ENCODE peak calls at places on chromosomes 4 and X, in ten cellular contexts. L is body of pancreas; D is tibial nerve; P is HFF-Myc; K is GM12864; E is Calu3; H is nephron progenitor cell; W is pancreas; V is right lobe of liver; N is CD8-positive, alpha-beta T cell. G is an unnamed sample.

GRCh38 chr4:29002151-29002550 is 1718.0 kb upstream of the PCDH7 start:
- DNase-seq in L (no peak), D (no peak), P (no peak), K (no peak), E (no peak), H (no peak), W (no peak), V (no peak), N (no peak), G (no peak)

GRCh38 chrX:129741880-129742758 is 3.3 kb downstream of the XPNPEP2 start:
- DNase-seq in L (no peak), D (no peak), P (no peak), K (no peak), E (no peak), H (peak), W (no peak), V (no peak), N (no peak), G (no peak)

GRCh38 chr4:2768921-2769336 is 12.8 kb upstream of the TNIP2 start:
- DNase-seq in L (no peak), D (no peak), P (no peak), K (no peak), E (no peak), H (no peak), W (no peak), V (no peak), N (no peak), G (peak)

GRCh38 chr4:1293981-1294380 is 4.3 kb downstream of the MAEA start:
- DNase-seq in L (peak), D (no peak), P (no peak), K (no peak), E (no peak), H (no peak), W (peak), V (peak), N (peak), G (no peak)

GRCh38 chr4:108384544-108384943 is 215.8 kb upstream of the LEF1 start:
- DNase-seq in L (no peak), D (no peak), P (no peak), K (no peak), E (no peak), H (no peak), W (no peak), V (no peak), N (no peak), G (no peak)

GRCh38 chr4:186728631-186729271 is 5.1 kb upstream of the FAT1 start:
- DNase-seq in L (no peak), D (no peak), P (no peak), K (no peak), E (peak), H (no peak), W (no peak), V (no peak), N (no peak), G (no peak)

GRCh38 chr4:34105311-34105710 is 2139.0 kb downstream of the ARAP2 start:
- DNase-seq in L (no peak), D (no peak), P (no peak), K (no peak), E (no peak), H (no peak), W (no peak), V (no peak), N (no peak), G (no peak)

GRCh38 chr4:78556655-78557054 is 5.1 kb downstream of the ANXA3 start:
- DNase-seq in L (no peak), D (no peak), P (no peak), K (no peak), E (no peak), H (no peak), W (no peak), V (no peak), N (no peak), G (no peak)

GRCh38 chrX:314781-315595 is 3.6 kb downstream of the GTPBP6 start:
- DNase-seq in L (peak), D (no peak), P (no peak), K (no peak), E (no peak), H (no peak), W (peak), V (peak), N (no peak), G (peak)

GRCh38 chr4:124610214-124610613 is 102.3 kb downstream of the ANKRD50 start:
- DNase-seq in L (no peak), D (no peak), P (no peak), K (no peak), E (peak), H (no peak), W (no peak), V (no peak), N (no peak), G (no peak)

GRCh38 chr4:11263208-11263607 is 165.5 kb downstream of the HS3ST1 start:
- DNase-seq in L (no peak), D (no peak), P (no peak), K (no peak), E (no peak), H (no peak), W (no peak), V (no peak), N (no peak), G (no peak)

GRCh38 chr4:120895554-120895953 is 27.0 kb downstream of the PRDM5 start:
- DNase-seq in L (no peak), D (no peak), P (no peak), K (no peak), E (no peak), H (no peak), W (no peak), V (no peak), N (no peak), G (no peak)

GRCh38 chr4:4501678-4502077 is 40.2 kb downstream of the STX18 start:
- DNase-seq in L (no peak), D (no peak), P (no peak), K (no peak), E (no peak), H (no peak), W (no peak), V (no peak), N (no peak), G (no peak)

GRCh38 chrX:114065612-114066178 is 518.2 kb upstream of the HTR2C start:
- DNase-seq in L (no peak), D (no peak), P (no peak), K (no peak), E (no peak), H (no peak), W (no peak), V (no peak), N (no peak), G (no peak)

GRCh38 chrX:135625995-135626394 is 87.4 kb upstream of the CT45A1 start:
- DNase-seq in L (no peak), D (no peak), P (no peak), K (no peak), E (peak), H (no peak), W (no peak), V (no peak), N (no peak), G (no peak)

GRCh38 chr4:45036677-45037076 is 310.3 kb upstream of the GNPDA2 start:
- DNase-seq in L (no peak), D (no peak), P (no peak), K (no peak), E (no peak), H (no peak), W (no peak), V (no peak), N (no peak), G (no peak)

GRCh38 chr4:24032371-24032989 is 142.6 kb upstream of the PPARGC1A start:
- DNase-seq in L (no peak), D (no peak), P (no peak), K (no peak), E (peak), H (no peak), W (no peak), V (no peak), N (no peak), G (no peak)

GRCh38 chr4:128958194-128958593 is 135.1 kb downstream of the SCLT1 start:
- DNase-seq in L (no peak), D (no peak), P (no peak), K (no peak), E (no peak), H (no peak), W (no peak), V (no peak), N (no peak), G (no peak)

GRCh38 chr4:168631241-168632151 is 134.6 kb downstream of the PALLD start:
- DNase-seq in L (peak), D (no peak), P (no peak), K (no peak), E (peak), H (peak), W (peak), V (peak), N (no peak), G (no peak)

GRCh38 chrX:68840256-68840655 is 11.4 kb downstream of the EFNB1 start:
- DNase-seq in L (no peak), D (no peak), P (no peak), K (no peak), E (no peak), H (no peak), W (no peak), V (no peak), N (no peak), G (no peak)

GRCh38 chr4:16129336-16129735 is 45.5 kb upstream of the PROM1 start:
- DNase-seq in L (no peak), D (no peak), P (no peak), K (no peak), E (no peak), H (no peak), W (no peak), V (peak), N (no peak), G (no peak)

GRCh38 chrX:46185923-46186810 is 359.1 kb downstream of the ZNF674 start:
- DNase-seq in L (no peak), D (no peak), P (no peak), K (no peak), E (no peak), H (no peak), W (no peak), V (no peak), N (no peak), G (no peak)

DNA sequence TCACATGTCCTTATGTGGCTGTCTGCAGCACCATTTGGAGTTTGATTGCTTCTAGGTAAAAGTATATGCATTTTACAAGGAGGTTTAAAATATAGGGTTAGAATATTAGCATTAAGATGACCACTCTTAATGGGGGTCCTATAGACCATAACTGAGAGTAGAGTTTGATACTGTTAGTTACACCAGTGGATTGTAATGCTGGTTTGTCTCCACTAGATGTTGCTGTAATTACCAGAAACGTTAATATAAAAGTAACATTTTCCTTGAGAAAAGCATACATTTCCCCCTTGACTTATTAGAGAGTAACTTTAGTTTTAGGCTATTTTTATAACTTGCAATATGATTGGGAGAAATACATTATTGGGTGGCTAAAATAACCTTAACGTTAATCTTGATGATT is 93.0 kb downstream of the ZXDA start:
- DNase-seq in L (no peak), D (no peak), P (no peak), K (no peak), E (no peak), H (no peak), W (no peak), V (no peak), N (no peak), G (no peak)
- TF ChIP-seq CTCF in L (no peak), D (no peak), P (no peak), K (peak), E (no peak), H (no peak), W (peak), V (peak), N (no peak), G (peak)

GRCh38 chr4:58247792-58248191 is 1137.6 kb upstream of the IGFBP7 start:
- DNase-seq in L (no peak), D (no peak), P (no peak), K (no peak), E (no peak), H (no peak), W (no peak), V (no peak), N (no peak), G (no peak)
- TF ChIP-seq CTCF in L (no peak), D (no peak), P (no peak), K (no peak), E (no peak), H (no peak), W (no peak), V (no peak), N (no peak), G (no peak)

GRCh38 chr4:84451546-84451945 is 47.5 kb downstream of the NKX6-1 start:
- DNase-seq in L (no peak), D (no peak), P (no peak), K (no peak), E (no peak), H (no peak), W (no peak), V (no peak), N (no peak), G (no peak)
- TF ChIP-seq CTCF in L (no peak), D (no peak), P (peak), K (peak), E (peak), H (peak), W (no peak), V (no peak), N (no peak), G (peak)

GRCh38 chr4:141647982-141648381 is 11.6 kb downstream of the IL15 start:
- DNase-seq in L (no peak), D (no peak), P (no peak), K (no peak), E (no peak), H (no peak), W (no peak), V (no peak), N (no peak), G (no peak)
- TF ChIP-seq CTCF in L (no peak), D (no peak), P (no peak), K (no peak), E (no peak), H (no peak), W (no peak), V (no peak), N (no peak), G (no peak)

DNA sequence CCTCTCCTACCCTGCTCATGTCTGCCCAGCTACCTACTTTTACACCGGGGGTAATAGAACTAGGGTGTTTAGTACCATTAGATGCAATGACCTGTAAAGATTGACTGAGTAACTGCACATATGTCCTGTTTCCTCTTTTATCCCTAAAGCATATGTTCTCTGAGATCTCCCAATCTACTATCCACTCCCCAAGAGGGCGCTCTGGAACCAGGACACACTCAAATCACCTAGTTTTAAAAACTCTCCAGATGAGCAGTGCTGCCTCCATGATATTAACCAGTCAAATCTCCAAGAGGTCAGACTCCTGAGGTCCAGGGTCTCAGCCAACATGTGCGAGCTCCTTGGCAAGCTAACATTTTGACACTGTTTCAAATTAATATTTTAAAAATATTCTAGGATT is 87.0 kb upstream of the TSPAN5 start:
- DNase-seq in L (no peak), D (no peak), P (no peak), K (no peak), E (no peak), H (no peak), W (no peak), V (no peak), N (no peak), G (no peak)
- TF ChIP-seq CTCF in L (no peak), D (no peak), P (peak), K (peak), E (no peak), H (no peak), W (no peak), V (peak), N (no peak), G (peak)

GRCh38 chr4:71771613-71772012 is 12.3 kb downstream of the GC start:
- DNase-seq in L (no peak), D (no peak), P (no peak), K (no peak), E (no peak), H (no peak), W (no peak), V (no peak), N (no peak), G (no peak)

GRCh38 chr4:71774136-71774535 is 9.7 kb downstream of the GC start:
- DNase-seq in L (no peak), D (no peak), P (no peak), K (no peak), E (no peak), H (no peak), W (no peak), V (no peak), N (no peak), G (no peak)

GRCh38 chr4:71775449-71775848 is 8.4 kb downstream of the GC start:
- DNase-seq in L (no peak), D (no peak), P (no peak), K (no peak), E (no peak), H (no peak), W (no peak), V (no peak), N (no peak), G (no peak)

GRCh38 chr4:71773004-71773403 is 10.9 kb downstream of the GC start:
- DNase-seq in L (no peak), D (no peak), P (no peak), K (no peak), E (no peak), H (no peak), W (no peak), V (no peak), N (no peak), G (no peak)

GRCh38 chr4:71772592-71772991 is 11.3 kb downstream of the GC start:
- DNase-seq in L (no peak), D (no peak), P (no peak), K (no peak), E (no peak), H (no peak), W (no peak), V (no peak), N (no peak), G (no peak)
- TF ChIP-seq CTCF in L (no peak), D (no peak), P (no peak), K (no peak), E (no peak), H (no peak), W (peak), V (peak), N (no peak), G (no peak)

GRCh38 chr4:80321341-80321740 is 14.2 kb upstream of the CFAP299 start:
- DNase-seq in L (no peak), D (no peak), P (no peak), K (no peak), E (no peak), H (no peak), W (no peak), V (no peak), N (no peak), G (no peak)

GRCh38 chr4:80322716-80323115 is 12.8 kb upstream of the CFAP299 start:
- DNase-seq in L (no peak), D (no peak), P (no peak), K (no peak), E (peak), H (no peak), W (no peak), V (no peak), N (no peak), G (no peak)

GRCh38 chr4:80324171-80324570 is 11.4 kb upstream of the CFAP299 start:
- DNase-seq in L (no peak), D (no peak), P (no peak), K (no peak), E (no peak), H (no peak), W (no peak), V (no peak), N (no peak), G (no peak)

DNA sequence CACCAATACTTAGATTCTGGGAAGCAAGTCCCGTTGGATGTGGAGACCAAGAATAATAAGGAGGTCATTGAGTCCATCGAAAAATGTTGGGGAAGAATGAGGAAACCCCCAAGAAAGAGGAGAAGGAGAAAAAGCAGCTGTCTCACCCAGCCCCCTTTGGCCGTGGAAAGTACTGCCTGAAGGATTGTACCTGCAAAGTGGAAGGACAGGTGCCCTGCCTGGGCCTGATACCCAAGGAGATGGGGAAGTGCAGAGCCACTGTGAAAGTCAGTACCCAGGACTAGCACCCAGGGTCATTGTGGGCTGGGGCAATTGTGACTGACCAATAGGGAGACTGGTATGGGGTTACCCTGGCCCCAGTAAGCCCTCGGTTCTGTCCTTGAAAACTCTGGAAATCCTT is 13.8 kb upstream of the CFAP299 start:
- DNase-seq in L (no peak), D (no peak), P (no peak), K (no peak), E (no peak), H (no peak), W (peak), V (no peak), N (no peak), G (no peak)
- TF ChIP-seq CTCF in L (no peak), D (no peak), P (no peak), K (no peak), E (no peak), H (no peak), W (no peak), V (no peak), N (no peak), G (no peak)

GRCh38 chr4:111798840-111799239 is 346.4 kb upstream of the FAM241A start:
- DNase-seq in L (no peak), D (no peak), P (no peak), K (no peak), E (no peak), H (no peak), W (no peak), V (no peak), N (no peak), G (no peak)
- TF ChIP-seq CTCF in L (no peak), D (no peak), P (peak), K (peak), E (no peak), H (peak), W (no peak), V (no peak), N (no peak), G (peak)

DNA sequence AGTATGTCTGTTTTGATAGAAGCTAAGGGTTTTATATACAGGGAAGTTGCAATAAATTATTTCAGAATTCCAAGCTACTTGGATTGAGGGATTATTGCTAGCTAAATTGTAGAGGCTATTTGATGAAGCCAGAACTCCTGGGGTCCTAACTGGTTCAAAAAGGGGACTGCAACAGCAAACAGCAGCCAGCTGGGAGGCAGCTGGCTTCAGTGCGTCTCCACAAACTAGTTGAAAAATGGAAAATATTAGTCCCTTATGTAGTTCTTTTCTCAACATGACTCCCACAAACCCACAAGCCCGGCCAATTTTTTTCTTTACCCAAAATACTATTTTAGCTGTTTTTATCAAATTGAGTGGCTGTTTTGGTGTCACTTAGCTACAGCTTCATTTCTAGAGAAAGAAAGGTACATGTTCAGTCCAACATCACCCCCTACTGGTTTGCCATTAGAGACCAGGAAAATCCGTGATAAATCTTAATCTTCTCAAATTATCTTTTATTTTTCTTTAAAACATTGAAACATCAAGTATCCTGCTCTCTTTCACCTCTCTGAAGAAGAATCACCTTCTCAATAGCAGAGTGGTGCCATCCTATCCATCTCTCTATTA is 97.2 kb downstream of the GUCY2F start:
- DNase-seq in L (no peak), D (no peak), P (no peak), K (no peak), E (peak), H (peak), W (no peak), V (no peak), N (no peak), G (no peak)
- TF ChIP-seq CTCF in L (no peak), D (peak), P (peak), K (peak), E (peak), H (peak), W (no peak), V (peak), N (no peak), G (peak)

GRCh38 chrX:115894087-115894486 is 276.5 kb upstream of the AGTR2 start:
- DNase-seq in L (peak), D (no peak), P (no peak), K (no peak), E (no peak), H (no peak), W (peak), V (no peak), N (no peak), G (no peak)
- TF ChIP-seq CTCF in L (no peak), D (peak), P (no peak), K (peak), E (no peak), H (no peak), W (peak), V (peak), N (no peak), G (no peak)